ENCODE peak calls at places on chromosome 7, in ten cellular contexts. X is mesendoderm, V is endodermal cell, F is ovary, W is A673, Q is GM23248, Z is fibroblast of lung, Y is DND-41, H is upper lobe of left lung, U is colonic mucosa. E is an unnamed sample. For H3K4me1, the result is how much of the 10 kb centered on the place peaks cover.

GRCh38 chr7:151310578-151310977 is 31.0 kb upstream of the NUB1 start:
- DNase-seq in Z (peak), V (no peak), F (no peak), W (peak), Y (no peak), U (no peak), X (no peak), Q (peak), H (no peak), E (no peak)

GRCh38 chr7:122067077-122067476 is 77.0 kb downstream of the AASS start:
- DNase-seq in Q (no peak), V (peak), X (no peak), F (no peak), Z (no peak), W (no peak), Y (no peak), U (no peak), H (no peak), E (no peak)

GRCh38 chr7:116354171-116354545 is 143.8 kb downstream of the TES start:
- DNase-seq in Q (peak), V (no peak), X (peak), F (peak), H (no peak), Z (peak), Y (no peak), W (no peak), U (peak), E (no peak)

GRCh38 chr7:1026721-1027151 is 17.6 kb upstream of the GPR146 start:
- DNase-seq in F (no peak), X (no peak), V (no peak), H (no peak), Y (no peak), Q (no peak), W (no peak), U (no peak), Z (no peak), E (no peak)

GRCh38 chr7:94547128-94547527 is 37.5 kb downstream of the CASD1 start:
- DNase-seq in Z (no peak), W (peak), X (no peak), Q (no peak), V (no peak), F (no peak), H (no peak), U (no peak), Y (no peak), E (no peak)

GRCh38 chr7:101688183-101688831 is 59.2 kb upstream of the MYL10 start:
- DNase-seq in X (peak), Y (peak), U (peak), F (peak), Q (peak), Z (peak), H (peak), W (peak), V (peak), E (peak)

GRCh38 chr7:39271386-39271785 is 293.7 kb downstream of the POU6F2 start:
- DNase-seq in Y (no peak), Q (peak), X (peak), Z (no peak), W (peak), V (peak), F (no peak), U (peak), H (peak), E (no peak)

GRCh38 chr7:37476881-37477280 is 28.2 kb upstream of the ELMO1 start:
- DNase-seq in Z (no peak), V (no peak), F (no peak), U (no peak), Y (no peak), W (no peak), X (no peak), H (no peak), Q (no peak), E (no peak)

GRCh38 chr7:116227678-116228239 is 17.4 kb downstream of the TES start:
- DNase-seq in W (peak), Q (peak), Z (peak), Y (no peak), U (no peak), X (no peak), F (no peak), H (no peak), V (no peak), E (no peak)

GRCh38 chr7:100825760-100826545 is 1.4 kb downstream of the EPHB4 start:
- DNase-seq in Y (no peak), F (peak), H (no peak), Q (peak), U (peak), X (peak), W (peak), V (peak), Z (peak), E (no peak)

GRCh38 chr7:20748853-20749252 is 37.8 kb downstream of the SP8 start:
- DNase-seq in X (no peak), H (no peak), V (no peak), Y (no peak), Q (no peak), W (no peak), F (no peak), Z (no peak), U (no peak), E (no peak)

DNA sequence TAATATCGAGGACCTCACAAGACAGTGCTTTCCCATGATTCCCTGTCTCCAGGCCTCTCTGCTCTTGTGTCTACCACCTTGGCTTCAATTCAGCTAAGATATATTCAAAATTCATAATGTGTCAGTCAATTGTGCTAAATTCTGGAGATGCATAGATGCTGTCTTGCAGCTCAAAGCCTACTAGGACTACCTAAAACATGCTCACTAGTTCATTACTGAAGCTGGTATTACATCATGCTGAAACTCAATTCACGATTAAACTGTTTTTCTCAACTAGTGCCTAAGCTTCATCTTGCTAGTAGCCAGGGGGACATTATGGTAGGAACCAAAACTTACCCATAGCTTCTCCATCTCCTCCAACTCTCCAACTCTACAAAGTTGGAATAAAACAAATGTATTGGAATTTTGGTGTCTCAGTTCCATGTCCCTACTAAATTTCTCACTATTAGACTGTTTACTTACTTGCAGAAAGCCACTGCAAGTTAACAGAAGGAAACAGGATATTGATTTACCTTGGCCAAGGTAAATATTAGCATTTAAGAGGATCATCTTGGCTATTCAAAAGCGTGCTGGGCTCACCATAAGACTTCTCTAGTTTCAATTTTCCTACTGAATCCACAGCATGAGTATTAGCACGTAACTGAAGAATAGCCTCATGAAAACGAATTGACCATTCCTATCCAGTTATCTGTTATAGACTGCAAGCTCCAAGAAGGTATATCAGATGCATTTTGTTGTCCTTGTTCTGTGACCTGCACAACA is 53.6 kb downstream of the CREB3L2 start:
- DNase-seq in Y (no peak), X (no peak), W (no peak), V (no peak), U (no peak), H (no peak), Z (no peak), Q (no peak), F (no peak), E (no peak)
- H3K27ac ChIP-seq in Y (no peak), X (no peak), W (no peak), V (no peak), U (peak), H (no peak), Z (no peak), Q (no peak), F (no peak), E (no peak)

DNA sequence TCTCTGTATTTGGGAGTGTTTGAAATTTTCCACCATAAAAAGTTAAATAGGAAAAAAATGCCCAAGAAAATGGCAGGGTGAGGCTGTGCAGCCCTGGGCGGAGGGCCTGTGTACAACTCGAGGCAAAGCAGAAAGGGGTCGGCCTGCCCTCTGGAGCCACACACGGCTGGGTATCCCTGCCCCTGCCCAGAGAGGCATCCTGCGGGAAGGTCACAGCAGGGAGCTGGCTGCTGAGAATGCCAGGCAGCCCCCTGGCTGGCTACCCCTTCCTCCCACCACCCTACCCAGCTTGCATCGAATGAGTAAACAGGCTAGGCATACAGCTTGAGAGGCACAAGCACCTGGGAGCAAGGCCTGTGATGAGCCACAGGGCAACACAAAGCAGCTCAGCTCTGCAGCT is 46.1 kb downstream of the CAMK2B start:
- DNase-seq in Q (no peak), W (no peak), Y (no peak), F (peak), H (peak), V (peak), X (no peak), U (no peak), Z (no peak), E (no peak)
- H3K4me1 ChIP-seq in Q (under half), W (under half), Y (under half), F (under half), H (under half), V (under half), X (under half), U (under half), Z (under half), E (under half)

DNA sequence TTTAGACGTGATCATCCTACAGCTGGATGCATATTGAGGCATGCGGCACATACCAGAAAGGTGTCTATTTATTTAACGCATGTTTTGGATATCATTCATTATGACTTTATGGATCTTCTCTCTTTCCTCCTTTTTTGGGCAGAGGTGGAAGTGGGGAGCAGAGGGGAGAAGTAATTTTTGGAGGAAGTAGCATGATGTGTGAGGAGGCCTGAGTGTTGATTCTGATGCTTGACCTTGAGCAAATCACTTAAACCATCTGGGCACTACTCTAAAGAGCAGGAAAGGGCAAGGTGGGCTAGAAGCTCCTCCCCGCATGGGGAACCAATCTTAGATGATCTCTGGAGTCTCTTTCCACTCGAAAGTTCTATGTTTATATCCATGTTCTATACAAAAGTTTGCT is 270.5 kb downstream of the TRIL start:
- DNase-seq in X (no peak), F (no peak), Z (no peak), U (no peak), Y (no peak), Q (peak), V (no peak), H (no peak), W (no peak), E (no peak)
- H3K27ac ChIP-seq in X (no peak), F (no peak), Z (peak), U (no peak), Y (no peak), Q (peak), V (no peak), H (no peak), W (no peak), E (no peak)

GRCh38 chr7:137989127-137989526 is 12.8 kb downstream of the CREB3L2 start:
- DNase-seq in Y (no peak), X (no peak), Q (no peak), H (no peak), V (no peak), F (no peak), U (no peak), W (no peak), Z (no peak), E (no peak)

GRCh38 chr7:137987968-137988367 is 13.9 kb downstream of the CREB3L2 start:
- DNase-seq in U (no peak), V (no peak), Q (no peak), Z (no peak), X (no peak), W (no peak), F (no peak), H (no peak), Y (no peak), E (no peak)

GRCh38 chr7:137992042-137992737 is 9.7 kb downstream of the CREB3L2 start:
- DNase-seq in H (no peak), Q (peak), F (no peak), U (no peak), Y (no peak), W (no peak), Z (peak), V (no peak), X (no peak), E (no peak)

GRCh38 chr7:137989590-137989989 is 12.3 kb downstream of the CREB3L2 start:
- DNase-seq in V (no peak), U (no peak), Y (no peak), Z (no peak), W (no peak), Q (no peak), F (no peak), X (no peak), H (no peak), E (no peak)

GRCh38 chr7:137990251-137990901 is 11.5 kb downstream of the CREB3L2 start:
- DNase-seq in V (no peak), H (no peak), Z (peak), Y (no peak), X (no peak), Q (peak), F (no peak), W (no peak), U (no peak), E (no peak)
- H3K4me1 ChIP-seq in V (under half), H (half or more), Z (under half), Y (under half), X (under half), Q (half or more), F (half or more), W (under half), U (under half), E (under half)

E was measured in CD8-positive, alpha-beta memory T cell.